ENCODE peak calls at places on chromosomes 12 and 14, in five cellular contexts. One of them, this sample, is unnamed.

GRCh38 chr12:56636118-56636674 is 6.1 kb upstream of the BAZ2A start:
- DNase-seq in H1: peak; percentile 73
- DNase-seq in H9: peak; percentile 93
- DNase-seq in neuronal stem cell: no peak
- DNase-seq in trophoblast cell: peak; percentile 87
- DNase-seq in this sample: peak; percentile 94

GRCh38 chr14:75221797-75222196 is 45.4 kb upstream of the TMED10 start:
- DNase-seq in H1: no peak
- DNase-seq in H9: no peak
- DNase-seq in neuronal stem cell: no peak
- DNase-seq in trophoblast cell: no peak
- DNase-seq in this sample: no peak

GRCh38 chr12:23952071-23952470 is 2.6 kb upstream of the SOX5 start:
- DNase-seq in H1: no peak
- DNase-seq in H9: no peak
- DNase-seq in neuronal stem cell: no peak
- DNase-seq in trophoblast cell: no peak
- DNase-seq in this sample: no peak

GRCh38 chr14:59306775-59307174 is 118.3 kb downstream of the DAAM1 start:
- DNase-seq in H1: no peak
- DNase-seq in H9: no peak
- DNase-seq in neuronal stem cell: no peak
- DNase-seq in trophoblast cell: peak; percentile 28
- DNase-seq in this sample: peak; percentile 45

GRCh38 chr12:100399095-100399494 is 42.2 kb downstream of the SLC17A8 start:
- DNase-seq in H1: no peak
- DNase-seq in H9: no peak
- DNase-seq in neuronal stem cell: no peak
- DNase-seq in trophoblast cell: no peak
- DNase-seq in this sample: no peak

GRCh38 chr12:96343347-96343954 is 56.8 kb downstream of the CDK17 start:
- DNase-seq in H1: no peak
- DNase-seq in H9: no peak
- DNase-seq in neuronal stem cell: no peak
- DNase-seq in trophoblast cell: no peak
- DNase-seq in this sample: no peak

GRCh38 chr14:31286456-31287293 is 79.1 kb upstream of the HECTD1 start:
- DNase-seq in H1: peak; percentile 68
- DNase-seq in H9: peak; percentile 75
- DNase-seq in neuronal stem cell: no peak
- DNase-seq in trophoblast cell: no peak
- DNase-seq in this sample: no peak

GRCh38 chr12:15701721-15702156 is 87.4 kb downstream of the EPS8 start:
- DNase-seq in H1: no peak
- DNase-seq in H9: no peak
- DNase-seq in neuronal stem cell: no peak
- DNase-seq in trophoblast cell: no peak
- DNase-seq in this sample: peak; percentile 77

GRCh38 chr14:54572316-54572715 is 5.4 kb downstream of the SAMD4A start:
- DNase-seq in H1: no peak
- DNase-seq in H9: peak; percentile 60
- DNase-seq in neuronal stem cell: no peak
- DNase-seq in trophoblast cell: peak; percentile 54
- DNase-seq in this sample: peak; percentile 60

GRCh38 chr14:71521736-71522135 is 410.5 kb upstream of the RGS6 start:
- DNase-seq in H1: no peak
- DNase-seq in H9: no peak
- DNase-seq in neuronal stem cell: no peak
- DNase-seq in trophoblast cell: no peak
- DNase-seq in this sample: no peak

GRCh38 chr12:105910030-105910429 is 228.7 kb downstream of the NUAK1 start:
- DNase-seq in H1: no peak
- DNase-seq in H9: no peak
- DNase-seq in neuronal stem cell: no peak
- DNase-seq in trophoblast cell: no peak
- DNase-seq in this sample: no peak

GRCh38 chr12:105912911-105913514 is 225.7 kb downstream of the NUAK1 start:
- DNase-seq in H1: no peak
- DNase-seq in H9: no peak
- DNase-seq in neuronal stem cell: no peak
- DNase-seq in trophoblast cell: no peak
- DNase-seq in this sample: peak; percentile 48

GRCh38 chr12:105911966-105912365 is 226.8 kb downstream of the NUAK1 start:
- DNase-seq in H1: no peak
- DNase-seq in H9: no peak
- DNase-seq in neuronal stem cell: no peak
- DNase-seq in trophoblast cell: no peak
- DNase-seq in this sample: no peak

GRCh38 chr12:105906545-105906944 is 232.2 kb downstream of the NUAK1 start:
- DNase-seq in H1: no peak
- DNase-seq in H9: no peak
- DNase-seq in neuronal stem cell: no peak
- DNase-seq in trophoblast cell: no peak
- DNase-seq in this sample: no peak

GRCh38 chr12:105907982-105908381 is 230.8 kb downstream of the NUAK1 start:
- DNase-seq in H1: no peak
- DNase-seq in H9: no peak
- DNase-seq in neuronal stem cell: no peak
- DNase-seq in trophoblast cell: no peak
- DNase-seq in this sample: no peak
- H2BK12ac ChIP-seq in H1: no peak overlapping the region
- H2BK12ac ChIP-seq in H9: no peak overlapping the region
- H2BK12ac ChIP-seq in neuronal stem cell: no peak overlapping the region
- H2BK12ac ChIP-seq in trophoblast cell: no peak overlapping the region
- H2BK12ac ChIP-seq in this sample: no peak overlapping the region

DNA sequence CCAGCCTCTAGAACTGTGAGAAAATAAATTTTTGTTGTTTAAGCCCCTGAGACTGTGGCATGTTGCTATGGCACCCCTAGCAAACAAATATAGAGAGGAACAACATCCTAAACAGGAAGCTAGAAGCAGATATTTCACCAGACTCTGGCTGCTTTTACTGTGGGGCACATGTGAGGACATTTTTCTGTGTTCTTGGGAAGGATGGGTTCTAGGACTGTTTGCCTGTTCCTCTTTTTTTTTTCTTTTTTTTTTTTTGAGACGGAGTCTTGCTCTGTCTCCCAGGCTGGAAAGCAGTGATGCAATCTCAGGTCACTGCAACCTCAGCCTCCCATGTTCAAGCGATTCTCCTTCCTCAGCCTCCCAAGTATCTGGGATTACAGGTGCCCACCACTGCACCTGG is 4.3 kb upstream of the HRK start:
- DNase-seq in H1: no peak
- DNase-seq in H9: no peak
- DNase-seq in neuronal stem cell: no peak
- DNase-seq in trophoblast cell: no peak
- DNase-seq in this sample: peak; percentile 52
- H2BK12ac ChIP-seq in H1: no peak overlapping the region
- H2BK12ac ChIP-seq in H9: no peak overlapping the region
- H2BK12ac ChIP-seq in neuronal stem cell: no peak overlapping the region
- H2BK12ac ChIP-seq in trophoblast cell: no peak overlapping the region
- H2BK12ac ChIP-seq in this sample: no peak overlapping the region

GRCh38 chr12:111785651-111786050 is 18.9 kb downstream of the ALDH2 start:
- DNase-seq in H1: no peak
- DNase-seq in H9: no peak
- DNase-seq in neuronal stem cell: no peak
- DNase-seq in trophoblast cell: no peak
- DNase-seq in this sample: no peak

GRCh38 chr12:111789779-111790178 is 23.0 kb downstream of the ALDH2 start:
- DNase-seq in H1: no peak
- DNase-seq in H9: no peak
- DNase-seq in neuronal stem cell: no peak
- DNase-seq in trophoblast cell: no peak
- DNase-seq in this sample: no peak

GRCh38 chr12:111792155-111792876 is 25.6 kb downstream of the ALDH2 start:
- DNase-seq in H1: no peak
- DNase-seq in H9: peak; percentile 52
- DNase-seq in neuronal stem cell: no peak
- DNase-seq in trophoblast cell: no peak
- DNase-seq in this sample: no peak

GRCh38 chr12:111788178-111788654 is 21.5 kb downstream of the ALDH2 start:
- DNase-seq in H1: no peak
- DNase-seq in H9: no peak
- DNase-seq in neuronal stem cell: no peak
- DNase-seq in trophoblast cell: no peak
- DNase-seq in this sample: peak; percentile 35

GRCh38 chr12:111791507-111791906 is 24.8 kb downstream of the ALDH2 start:
- DNase-seq in H1: no peak
- DNase-seq in H9: no peak
- DNase-seq in neuronal stem cell: no peak
- DNase-seq in trophoblast cell: no peak
- DNase-seq in this sample: no peak
- H2BK12ac ChIP-seq in H1: no peak overlapping the region
- H2BK12ac ChIP-seq in H9: no peak overlapping the region
- H2BK12ac ChIP-seq in neuronal stem cell: no peak overlapping the region
- H2BK12ac ChIP-seq in trophoblast cell: no peak overlapping the region
- H2BK12ac ChIP-seq in this sample: no peak overlapping the region

GRCh38 chr12:81723361-81723760 is 35.8 kb downstream of the PPFIA2 start:
- DNase-seq in H1: no peak
- DNase-seq in H9: no peak
- DNase-seq in neuronal stem cell: no peak
- DNase-seq in trophoblast cell: no peak
- DNase-seq in this sample: no peak
- H2BK12ac ChIP-seq in H1: no peak overlapping the region
- H2BK12ac ChIP-seq in H9: no peak overlapping the region
- H2BK12ac ChIP-seq in neuronal stem cell: no peak overlapping the region
- H2BK12ac ChIP-seq in trophoblast cell: no peak overlapping the region
- H2BK12ac ChIP-seq in this sample: no peak overlapping the region

GRCh38 chr14:86797075-86797351 is 1196.0 kb downstream of the GALC start:
- DNase-seq in H1: no peak
- DNase-seq in H9: no peak
- DNase-seq in neuronal stem cell: no peak
- DNase-seq in trophoblast cell: no peak
- DNase-seq in this sample: no peak
- H2BK12ac ChIP-seq in H1: no peak overlapping the region
- H2BK12ac ChIP-seq in H9: no peak overlapping the region
- H2BK12ac ChIP-seq in neuronal stem cell: no peak overlapping the region
- H2BK12ac ChIP-seq in trophoblast cell: no peak overlapping the region
- H2BK12ac ChIP-seq in this sample: no peak overlapping the region

GRCh38 chr14:90615444-90616095 is 200.7 kb downstream of the TTC7B start:
- DNase-seq in H1: no peak
- DNase-seq in H9: no peak
- DNase-seq in neuronal stem cell: no peak
- DNase-seq in trophoblast cell: no peak
- DNase-seq in this sample: no peak

GRCh38 chr14:90619911-90620310 is 196.3 kb downstream of the TTC7B start:
- DNase-seq in H1: no peak
- DNase-seq in H9: no peak
- DNase-seq in neuronal stem cell: no peak
- DNase-seq in trophoblast cell: no peak
- DNase-seq in this sample: no peak

GRCh38 chr14:90616881-90617280 is 199.3 kb downstream of the TTC7B start:
- DNase-seq in H1: no peak
- DNase-seq in H9: no peak
- DNase-seq in neuronal stem cell: no peak
- DNase-seq in trophoblast cell: no peak
- DNase-seq in this sample: peak; percentile 6

GRCh38 chr14:90616313-90616712 is 199.9 kb downstream of the TTC7B start:
- DNase-seq in H1: no peak
- DNase-seq in H9: no peak
- DNase-seq in neuronal stem cell: no peak
- DNase-seq in trophoblast cell: no peak
- DNase-seq in this sample: no peak

DNA sequence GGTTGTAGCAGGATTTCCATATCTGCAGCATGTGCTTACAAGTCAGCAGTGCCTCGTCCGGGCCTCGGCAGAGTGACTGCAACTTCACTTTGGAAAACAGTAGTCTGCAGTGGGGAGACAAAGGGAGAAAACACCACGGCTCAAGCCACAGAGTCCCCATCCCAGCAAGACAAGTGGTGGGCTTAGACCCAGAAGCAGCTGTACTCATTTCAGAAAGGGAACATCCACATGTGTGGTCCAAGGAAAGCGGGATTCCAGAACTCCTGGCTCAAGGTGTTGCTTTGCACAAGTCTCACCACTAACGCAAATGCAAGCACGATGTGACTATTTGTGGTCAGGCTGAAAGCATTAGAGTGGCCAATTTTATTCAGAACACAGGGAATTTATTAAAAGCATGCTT is 198.3 kb downstream of the TTC7B start:
- DNase-seq in H1: no peak
- DNase-seq in H9: no peak
- DNase-seq in neuronal stem cell: no peak
- DNase-seq in trophoblast cell: no peak
- DNase-seq in this sample: no peak
- H2BK12ac ChIP-seq in H1: no peak overlapping the region
- H2BK12ac ChIP-seq in H9: no peak overlapping the region
- H2BK12ac ChIP-seq in neuronal stem cell: no peak overlapping the region
- H2BK12ac ChIP-seq in trophoblast cell: no peak overlapping the region
- H2BK12ac ChIP-seq in this sample: no peak overlapping the region

GRCh38 chr12:94795520-94795919 is 145.2 kb upstream of the TMCC3 start:
- DNase-seq in H1: no peak
- DNase-seq in H9: peak; percentile 64
- DNase-seq in neuronal stem cell: no peak
- DNase-seq in trophoblast cell: peak; percentile 72
- DNase-seq in this sample: peak; percentile 65

GRCh38 chr12:94801736-94802135 is 151.4 kb upstream of the TMCC3 start:
- DNase-seq in H1: no peak
- DNase-seq in H9: no peak
- DNase-seq in neuronal stem cell: no peak
- DNase-seq in trophoblast cell: no peak
- DNase-seq in this sample: no peak

GRCh38 chr12:94802796-94803195 is 152.4 kb upstream of the TMCC3 start:
- DNase-seq in H1: no peak
- DNase-seq in H9: no peak
- DNase-seq in neuronal stem cell: no peak
- DNase-seq in trophoblast cell: no peak
- DNase-seq in this sample: no peak

GRCh38 chr12:94798107-94798506 is 147.8 kb upstream of the TMCC3 start:
- DNase-seq in H1: no peak
- DNase-seq in H9: no peak
- DNase-seq in neuronal stem cell: no peak
- DNase-seq in trophoblast cell: no peak
- DNase-seq in this sample: no peak

GRCh38 chr12:94799136-94799535 is 148.8 kb upstream of the TMCC3 start:
- DNase-seq in H1: no peak
- DNase-seq in H9: no peak
- DNase-seq in neuronal stem cell: no peak
- DNase-seq in trophoblast cell: no peak
- DNase-seq in this sample: no peak
- H2BK12ac ChIP-seq in H1: no peak overlapping the region
- H2BK12ac ChIP-seq in H9: no peak overlapping the region
- H2BK12ac ChIP-seq in neuronal stem cell: no peak overlapping the region
- H2BK12ac ChIP-seq in trophoblast cell: no peak overlapping the region
- H2BK12ac ChIP-seq in this sample: no peak overlapping the region

GRCh38 chr12:8605057-8605456 is 7.6 kb downstream of the AICDA start:
- DNase-seq in H1: no peak
- DNase-seq in H9: peak; percentile 30
- DNase-seq in neuronal stem cell: no peak
- DNase-seq in trophoblast cell: peak; percentile 46
- DNase-seq in this sample: no peak
- H2BK12ac ChIP-seq in H1: peak overlapping the region; percentile 70
- H2BK12ac ChIP-seq in H9: no peak overlapping the region
- H2BK12ac ChIP-seq in neuronal stem cell: no peak overlapping the region
- H2BK12ac ChIP-seq in trophoblast cell: no peak overlapping the region
- H2BK12ac ChIP-seq in this sample: no peak overlapping the region

GRCh38 chr14:24921903-24922302 is 128.0 kb downstream of the STXBP6 start:
- DNase-seq in H1: no peak
- DNase-seq in H9: no peak
- DNase-seq in neuronal stem cell: no peak
- DNase-seq in trophoblast cell: no peak
- DNase-seq in this sample: peak; percentile 63
- H2BK12ac ChIP-seq in H1: no peak overlapping the region
- H2BK12ac ChIP-seq in H9: no peak overlapping the region
- H2BK12ac ChIP-seq in neuronal stem cell: no peak overlapping the region
- H2BK12ac ChIP-seq in trophoblast cell: no peak overlapping the region
- H2BK12ac ChIP-seq in this sample: no peak overlapping the region

This sample was measured in mesenchymal stem cell.